ENCODE peak calls at places on chromosomes 2 and 18, in six cellular contexts. M is spleen, W is upper lobe of right lung, J is AG10803, D is Peyer's patch, Z is left lung. C is an unnamed sample.

GRCh38 chr2:46891956-46892553 is 23.6 kb downstream of the MCFD2 start:
- DNase-seq in Z (no peak), D (peak), M (no peak), J (no peak), W (no peak), C (no peak)

GRCh38 chr2:108607706-108608301 is 73.5 kb downstream of the LIMS1 start:
- DNase-seq in M (no peak), D (peak), W (no peak), J (peak), Z (no peak), C (peak)

GRCh38 chr18:8142131-8142711 is 467.0 kb upstream of the RAB12 start:
- DNase-seq in W (no peak), J (peak), D (no peak), Z (no peak), M (no peak), C (no peak)

GRCh38 chr2:3459185-3460015 is 59.9 kb downstream of the ADI1 start:
- DNase-seq in W (peak), M (peak), J (no peak), D (no peak), Z (peak), C (peak)

GRCh38 chr2:75709297-75709696 is 1.4 kb downstream of the GCFC2 start:
- DNase-seq in D (no peak), M (no peak), Z (no peak), J (no peak), W (no peak), C (no peak)

GRCh38 chr2:241706539-241706938 is 4.7 kb downstream of the ING5 start:
- DNase-seq in M (no peak), D (no peak), J (no peak), W (no peak), Z (no peak), C (no peak)

GRCh38 chr18:44143054-44143453 is 537.6 kb upstream of the SETBP1 start:
- DNase-seq in Z (no peak), W (no peak), M (no peak), J (no peak), D (no peak), C (no peak)

GRCh38 chr18:12271376-12272235 is 17.4 kb downstream of the CIDEA start:
- DNase-seq in Z (peak), W (peak), J (peak), M (no peak), D (peak), C (peak)

GRCh38 chr18:35174093-35174731 is 66.6 kb upstream of the ZNF397 start:
- DNase-seq in D (no peak), W (no peak), Z (no peak), M (no peak), J (no peak), C (no peak)

GRCh38 chr18:77059294-77059916 is 73.2 kb downstream of the MBP start:
- DNase-seq in W (no peak), J (peak), D (peak), M (no peak), Z (no peak), C (peak)

GRCh38 chr2:128196026-128196822 is 105.2 kb downstream of the UGGT1 start:
- DNase-seq in W (no peak), J (peak), M (no peak), D (peak), Z (no peak), C (peak)

GRCh38 chr18:79766308-79766707 is 31.4 kb upstream of the KCNG2 start:
- DNase-seq in M (peak), D (peak), Z (peak), J (no peak), W (peak), C (peak)

GRCh38 chr2:133326651-133327397 is 241.4 kb downstream of the NCKAP5 start:
- DNase-seq in J (peak), M (no peak), Z (no peak), D (no peak), W (no peak), C (no peak)

GRCh38 chr18:12520442-12520992 is 112.8 kb downstream of the PRELID3A start:
- DNase-seq in Z (no peak), D (no peak), W (no peak), M (no peak), J (peak), C (no peak)

GRCh38 chr2:85976106-85976920 is 87.5 kb upstream of the ST3GAL5 start:
- DNase-seq in J (no peak), M (peak), D (peak), W (peak), Z (no peak), C (peak)

GRCh38 chr18:45415614-45416013 is 199.7 kb upstream of the SLC14A2 start:
- DNase-seq in J (no peak), M (no peak), W (no peak), Z (no peak), D (no peak), C (no peak)

GRCh38 chr2:228064796-228065315 is 116.6 kb downstream of the SPHKAP start:
- DNase-seq in J (no peak), M (no peak), W (no peak), D (no peak), Z (no peak), C (no peak)

GRCh38 chr18:68826111-68826510 is 28.2 kb downstream of the CCDC102B start:
- DNase-seq in M (no peak), W (no peak), Z (no peak), J (peak), D (no peak), C (no peak)

GRCh38 chr2:122737429-122738077 is 982.1 kb downstream of the TSN start:
- DNase-seq in D (no peak), Z (no peak), W (no peak), J (no peak), M (no peak), C (no peak)

GRCh38 chr2:3597567-3597966 is 2.7 kb downstream of the COLEC11 start:
- DNase-seq in M (no peak), J (no peak), D (no peak), W (no peak), Z (peak), C (no peak)

GRCh38 chr2:27807476-27807875 is 36.0 kb downstream of the MRPL33 start:
- DNase-seq in Z (no peak), M (no peak), J (peak), D (peak), W (no peak), C (peak)

GRCh38 chr18:67417864-67418523 is 98.5 kb downstream of the DSEL start:
- DNase-seq in J (peak), D (no peak), M (no peak), Z (no peak), W (no peak), C (no peak)

GRCh38 chr2:44100351-44100750 is 68.3 kb upstream of the PPM1B start:
- DNase-seq in W (no peak), Z (peak), M (no peak), D (peak), J (peak), C (no peak)

GRCh38 chr2:88857951-88858406 is 166.5 kb downstream of the RPIA start:
- DNase-seq in W (no peak), Z (no peak), M (no peak), D (peak), J (no peak), C (no peak)
- H3K4me3 ChIP-seq in W (no peak), Z (no peak), M (no peak), D (no peak), J (no peak), C (no peak)

DNA sequence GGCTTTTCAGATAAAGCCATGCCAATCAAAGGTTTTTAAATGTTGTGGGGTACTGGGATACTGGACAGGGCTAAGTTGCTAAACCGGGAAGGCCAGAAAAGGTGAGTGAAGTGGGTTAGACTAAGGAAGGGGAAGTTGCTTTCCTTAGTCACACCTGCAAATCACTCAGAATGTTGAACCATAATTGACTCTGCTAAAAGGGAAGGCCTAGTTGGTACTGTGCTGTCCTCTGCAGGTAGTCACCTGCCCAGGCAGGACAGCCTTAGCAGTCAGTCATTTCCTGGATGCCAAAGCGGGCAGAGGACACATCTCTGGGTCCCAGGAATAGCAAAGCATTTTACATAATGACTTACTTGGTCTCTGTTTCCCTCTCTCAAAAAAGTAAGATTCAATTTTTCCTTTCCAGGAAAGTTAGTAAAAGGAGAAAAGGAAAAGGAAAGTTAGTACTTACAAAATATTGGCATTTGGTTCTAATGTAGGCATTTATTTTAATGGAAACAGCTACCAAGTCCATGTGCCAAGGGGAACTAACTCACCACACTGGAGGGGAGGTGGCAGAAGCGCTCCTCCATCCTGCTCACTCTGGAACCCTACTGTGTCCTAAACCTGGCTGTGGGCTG is 60.2 kb downstream of the RFTN2 start:
- DNase-seq in J (no peak), W (no peak), M (no peak), D (no peak), Z (no peak), C (no peak)
- TF ChIP-seq CTCF in J (no peak), W (peak), M (no peak), D (no peak), Z (peak), C (peak)

DNA sequence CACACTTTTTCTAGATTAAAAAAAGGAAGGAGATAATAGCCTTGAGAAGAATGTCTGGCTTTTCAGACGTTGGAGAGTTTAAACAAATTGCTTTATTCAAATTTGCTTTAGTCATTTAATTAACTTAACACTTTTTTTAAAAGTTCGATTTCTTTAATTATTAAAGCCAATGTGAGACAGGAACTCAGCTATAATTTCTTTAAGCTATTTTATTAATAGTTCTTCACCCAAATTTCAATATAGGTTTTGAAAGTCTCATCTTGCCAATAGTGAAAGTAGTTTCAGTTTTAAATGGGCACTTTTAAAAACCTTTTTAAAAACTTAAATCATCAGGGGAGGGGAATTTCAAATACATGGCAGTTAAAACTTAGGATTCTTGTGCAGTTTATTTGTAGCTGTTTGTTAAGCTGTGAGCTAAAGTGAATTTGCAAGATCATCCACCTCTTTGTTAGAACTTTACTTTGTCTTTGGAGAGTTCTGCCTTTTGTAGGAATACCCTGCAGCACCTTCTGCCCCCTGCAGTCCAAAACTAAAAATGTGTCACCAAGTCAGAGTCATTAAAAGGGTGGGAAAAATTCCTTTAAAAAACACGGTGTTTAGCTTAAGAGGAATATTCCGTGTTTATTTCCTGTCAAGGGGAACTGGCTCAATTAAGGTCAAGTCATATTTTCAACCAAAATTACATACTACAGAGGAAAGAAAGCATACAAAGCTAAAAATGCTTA is 4.6 kb downstream of the TGIF1 start:
- DNase-seq in D (peak), M (no peak), J (peak), Z (no peak), W (no peak), C (peak)
- H3K4me3 ChIP-seq in D (peak), M (peak), J (peak), Z (peak), W (peak), C (peak)

GRCh38 chr2:178496049-178496448 is 15.8 kb downstream of the PLEKHA3 start:
- DNase-seq in W (no peak), Z (no peak), D (no peak), M (no peak), J (no peak), C (no peak)
- TF ChIP-seq CTCF in W (no peak), Z (no peak), D (no peak), M (no peak), J (no peak), C (no peak)

GRCh38 chr2:64867253-64867996 is 121.8 kb upstream of the SLC1A4 start:
- DNase-seq in W (no peak), J (no peak), D (no peak), Z (no peak), M (no peak), C (no peak)

GRCh38 chr2:64865073-64865830 is 123.9 kb upstream of the SLC1A4 start:
- DNase-seq in J (peak), W (peak), M (peak), Z (peak), D (peak), C (peak)

GRCh38 chr2:64866797-64867196 is 122.4 kb upstream of the SLC1A4 start:
- DNase-seq in Z (no peak), D (peak), J (peak), W (no peak), M (no peak), C (no peak)

GRCh38 chr2:64863097-64863820 is 125.9 kb upstream of the SLC1A4 start:
- DNase-seq in Z (no peak), M (no peak), W (no peak), D (no peak), J (no peak), C (no peak)

DNA sequence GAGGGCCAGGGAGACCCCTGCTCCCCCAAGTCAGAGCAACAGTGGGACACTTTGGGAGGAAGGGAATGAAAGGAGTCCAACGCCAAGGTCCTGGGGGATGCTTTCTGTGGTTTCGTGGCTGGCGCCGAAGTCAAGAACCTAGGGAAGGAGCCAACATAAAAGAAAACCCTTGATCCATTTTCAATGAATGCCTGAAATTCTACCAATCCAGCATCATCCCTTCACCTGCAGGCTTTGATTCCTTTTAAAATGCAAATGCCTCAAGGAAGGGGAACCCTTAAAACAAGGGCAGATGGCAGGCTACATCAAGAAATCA is 123.4 kb upstream of the SLC1A4 start:
- DNase-seq in W (no peak), D (no peak), Z (no peak), J (no peak), M (no peak), C (no peak)
- H3K4me3 ChIP-seq in W (no peak), D (peak), Z (peak), J (peak), M (no peak), C (no peak)

C was measured in endodermal cell.